ENCODE peak calls at places on chromosomes 16 and 17, in four cellular contexts. One of them, this sample, is unnamed.

GRCh38 chr17:19461139-19461538 is 50.1 kb downstream of the RNF112 start:
- DNase-seq in dorsolateral prefrontal cortex: no peak
- DNase-seq in aorta: no peak
- DNase-seq in HuH-7.5: no peak
- DNase-seq in this sample: no peak

GRCh38 chr16:65125871-65126270 is 4.0 kb upstream of the CDH11 start:
- DNase-seq in HuH-7.5: no peak
- DNase-seq in aorta: no peak
- DNase-seq in dorsolateral prefrontal cortex: no peak
- DNase-seq in this sample: no peak

GRCh38 chr17:82503094-82503727 is 16.3 kb upstream of the FOXK2 start:
- DNase-seq in dorsolateral prefrontal cortex: no peak
- DNase-seq in aorta: no peak
- DNase-seq in HuH-7.5: no peak
- DNase-seq in this sample: no peak

GRCh38 chr16:49756971-49757743 is 98.8 kb downstream of the ZNF423 start:
- DNase-seq in dorsolateral prefrontal cortex: no peak
- DNase-seq in aorta: no peak
- DNase-seq in HuH-7.5: no peak
- DNase-seq in this sample: peak

GRCh38 chr16:78122774-78123315 is 23.4 kb downstream of the WWOX start:
- DNase-seq in HuH-7.5: no peak
- DNase-seq in dorsolateral prefrontal cortex: peak
- DNase-seq in aorta: no peak
- DNase-seq in this sample: no peak

GRCh38 chr17:5100832-5101231 is 10.8 kb downstream of the ZNF232 start:
- DNase-seq in dorsolateral prefrontal cortex: no peak
- DNase-seq in HuH-7.5: no peak
- DNase-seq in aorta: no peak
- DNase-seq in this sample: no peak

GRCh38 chr16:30004811-30005242 is 6.0 kb downstream of the DOC2A start:
- DNase-seq in HuH-7.5: no peak
- DNase-seq in aorta: no peak
- DNase-seq in dorsolateral prefrontal cortex: no peak
- DNase-seq in this sample: no peak

GRCh38 chr17:41553176-41553575 is 18.7 kb downstream of the KRT9 start:
- DNase-seq in HuH-7.5: no peak
- DNase-seq in aorta: peak
- DNase-seq in dorsolateral prefrontal cortex: no peak
- DNase-seq in this sample: no peak

GRCh38 chr17:83156408-83156807 is 77.0 kb downstream of the METRNL start:
- DNase-seq in HuH-7.5: no peak
- DNase-seq in dorsolateral prefrontal cortex: peak
- DNase-seq in aorta: peak
- DNase-seq in this sample: no peak

GRCh38 chr16:69725480-69726312 is 664 bp downstream of the NQO1 start:
- DNase-seq in dorsolateral prefrontal cortex: no peak
- DNase-seq in aorta: peak
- DNase-seq in HuH-7.5: no peak
- DNase-seq in this sample: no peak